ENCODE peak calls at places on chromosomes 7 and 10, in six cellular contexts. N is keratinocyte, D is astrocyte, V is adrenal gland, A is GM23338, Q is thoracic aorta. T is an unnamed sample. For H3K4me1, the result is how much of the 10 kb centered on the place peaks cover.

GRCh38 chr10:119006451-119007210 is 22.9 kb upstream of the NANOS1 start:
- DNase-seq in N (no peak), V (peak), Q (peak), A (no peak), D (peak), T (peak)

GRCh38 chr7:43869898-43870240 is 552 bp upstream of the MRPS24 start:
- DNase-seq in D (peak), N (peak), Q (no peak), V (peak), A (peak), T (peak)

GRCh38 chr7:94975316-94975715 is 67.9 kb downstream of the PPP1R9A start:
- DNase-seq in A (no peak), N (no peak), V (no peak), D (peak), Q (no peak), T (no peak)

GRCh38 chr7:156533964-156534363 is 106.6 kb upstream of the RNF32 start:
- DNase-seq in A (no peak), V (peak), D (no peak), N (no peak), Q (no peak), T (no peak)

GRCh38 chr10:12319085-12319484 is 30.3 kb upstream of the CAMK1D start:
- DNase-seq in D (no peak), Q (no peak), N (no peak), V (no peak), A (no peak), T (no peak)

GRCh38 chr10:132538790-132539421 is 1.3 kb downstream of the INPP5A start:
- DNase-seq in Q (no peak), N (no peak), D (no peak), A (no peak), V (no peak), T (no peak)

GRCh38 chr7:20514364-20514763 is 101.1 kb upstream of the ABCB5 start:
- DNase-seq in V (peak), N (peak), A (no peak), Q (no peak), D (peak), T (no peak)

GRCh38 chr7:133512560-133512959 is 259.7 kb downstream of the EXOC4 start:
- DNase-seq in D (peak), Q (no peak), A (no peak), N (no peak), V (no peak), T (no peak)

GRCh38 chr10:60101821-60102220 is 195.5 kb upstream of the CCDC6 start:
- DNase-seq in D (no peak), V (no peak), Q (no peak), A (peak), N (no peak), T (no peak)

GRCh38 chr10:119020627-119020946 is 8.9 kb upstream of the NANOS1 start:
- DNase-seq in D (peak), A (no peak), Q (no peak), N (no peak), V (peak), T (peak)

GRCh38 chr7:34313289-34313688 is 344.7 kb upstream of the NPSR1 start:
- DNase-seq in D (no peak), N (no peak), V (no peak), A (no peak), Q (no peak), T (no peak)

GRCh38 chr7:371779-372545 is 82.0 kb downstream of the FOXL3 start:
- DNase-seq in A (no peak), Q (no peak), N (no peak), V (peak), D (no peak), T (no peak)

GRCh38 chr10:132654121-132654571 is 116.6 kb downstream of the INPP5A start:
- DNase-seq in A (no peak), Q (no peak), N (no peak), V (no peak), D (no peak), T (no peak)

GRCh38 chr7:135169936-135170222 is 628 bp downstream of the CYREN start:
- DNase-seq in A (no peak), V (no peak), Q (no peak), D (no peak), N (no peak), T (no peak)

GRCh38 chr10:16967866-16968721 is 150.9 kb upstream of the RSU1 start:
- DNase-seq in A (peak), V (no peak), N (no peak), D (peak), Q (no peak), T (no peak)

GRCh38 chr10:74542077-74542476 is 284.3 kb upstream of the KAT6B start:
- DNase-seq in A (no peak), D (peak), N (no peak), Q (no peak), V (peak), T (no peak)

GRCh38 chr7:134031835-134032617 is 95.1 kb upstream of the LRGUK start:
- DNase-seq in N (no peak), D (no peak), A (no peak), V (no peak), Q (no peak), T (no peak)

GRCh38 chr7:99365318-99366141 is 9.0 kb upstream of the ARPC1B start:
- DNase-seq in A (peak), N (no peak), Q (no peak), D (no peak), V (no peak), T (no peak)

GRCh38 chr7:18354686-18355085 is 140.9 kb upstream of the HDAC9 start:
- DNase-seq in V (no peak), N (no peak), Q (no peak), A (no peak), D (peak), T (no peak)

GRCh38 chr10:278707-279106 is 143.5 kb downstream of the ZMYND11 start:
- DNase-seq in D (no peak), V (no peak), N (no peak), Q (no peak), A (no peak), T (no peak)

GRCh38 chr7:157584420-157584819 is 247.6 kb downstream of the DNAJB6 start:
- DNase-seq in D (no peak), Q (no peak), V (no peak), A (no peak), N (no peak), T (no peak)

GRCh38 chr10:11009471-11010308 is 8.0 kb upstream of the CELF2 start:
- DNase-seq in V (no peak), Q (no peak), D (peak), N (no peak), A (no peak), T (no peak)

GRCh38 chr10:5628798-5629788 is 37.3 kb downstream of the ASB13 start:
- DNase-seq in N (no peak), D (peak), A (no peak), V (no peak), Q (no peak), T (no peak)

GRCh38 chr10:52383088-52383487 is 69.0 kb downstream of the DKK1 start:
- DNase-seq in A (no peak), N (no peak), V (no peak), D (no peak), Q (no peak), T (no peak)

GRCh38 chr10:92814790-92815189 is 33.5 kb upstream of the EXOC6 start:
- DNase-seq in V (no peak), Q (no peak), N (no peak), A (no peak), D (no peak), T (no peak)

GRCh38 chr10:85607296-85607695 is 759.3 kb downstream of the GRID1 start:
- DNase-seq in A (no peak), V (no peak), Q (no peak), D (no peak), N (no peak), T (no peak)

GRCh38 chr7:92306153-92306552 is 60.4 kb downstream of the ANKIB1 start:
- DNase-seq in D (peak), A (no peak), N (no peak), V (no peak), Q (no peak), T (no peak)

GRCh38 chr10:79063661-79064490 is 4.9 kb upstream of the ZMIZ1 start:
- DNase-seq in A (no peak), N (no peak), D (no peak), Q (no peak), V (no peak), T (no peak)

GRCh38 chr7:134327896-134328295 is 11.2 kb upstream of the SLC35B4 start:
- DNase-seq in V (peak), N (no peak), D (peak), Q (no peak), A (peak), T (peak)

GRCh38 chr7:88218836-88219605 is 817 bp downstream of the SRI start:
- DNase-seq in Q (no peak), N (no peak), A (peak), V (peak), D (peak), T (peak)

GRCh38 chr7:115634633-115635032 is 395.9 kb downstream of the TFEC start:
- DNase-seq in V (no peak), A (no peak), N (no peak), D (no peak), Q (no peak), T (no peak)

GRCh38 chr10:17348111-17349008 is 106.0 kb downstream of the ST8SIA6 start:
- DNase-seq in V (peak), A (peak), D (peak), N (peak), Q (peak), T (no peak)

GRCh38 chr7:136870799-136871487 is 2.5 kb downstream of the CHRM2 start:
- DNase-seq in Q (no peak), N (no peak), V (no peak), D (peak), A (peak), T (no peak)

GRCh38 chr7:2777898-2778535 is 66.1 kb downstream of the GNA12 start:
- DNase-seq in N (no peak), A (no peak), Q (no peak), D (no peak), V (no peak), T (no peak)

GRCh38 chr7:15411019-15411418 is 150.8 kb downstream of the AGMO start:
- DNase-seq in D (no peak), Q (no peak), A (no peak), V (no peak), N (no peak), T (no peak)

GRCh38 chr10:29957887-29958330 is 101.5 kb downstream of the JCAD start:
- DNase-seq in N (no peak), V (peak), D (peak), A (no peak), Q (peak), T (peak)

GRCh38 chr10:111835562-111835961 is 348.0 kb downstream of the GPAM start:
- DNase-seq in D (peak), V (no peak), N (no peak), Q (no peak), A (no peak), T (no peak)

GRCh38 chr10:3685385-3685784 is 99.6 kb downstream of the KLF6 start:
- DNase-seq in Q (no peak), A (no peak), N (no peak), V (no peak), D (no peak), T (no peak)
- H3K27ac ChIP-seq in Q (no peak), A (no peak), N (no peak), V (no peak), D (no peak), T (no peak)

GRCh38 chr7:17307033-17307432 is 8.6 kb downstream of the AHR start:
- DNase-seq in N (no peak), Q (no peak), D (no peak), A (no peak), V (peak), T (no peak)

GRCh38 chr7:17307558-17307957 is 9.1 kb downstream of the AHR start:
- DNase-seq in A (no peak), Q (no peak), D (no peak), V (no peak), N (no peak), T (no peak)

GRCh38 chr7:17305387-17306171 is 7.1 kb downstream of the AHR start:
- DNase-seq in D (no peak), Q (no peak), N (no peak), V (no peak), A (no peak), T (no peak)

GRCh38 chr7:17304926-17305325 is 6.5 kb downstream of the AHR start:
- DNase-seq in A (no peak), V (peak), D (peak), N (peak), Q (no peak), T (no peak)

DNA sequence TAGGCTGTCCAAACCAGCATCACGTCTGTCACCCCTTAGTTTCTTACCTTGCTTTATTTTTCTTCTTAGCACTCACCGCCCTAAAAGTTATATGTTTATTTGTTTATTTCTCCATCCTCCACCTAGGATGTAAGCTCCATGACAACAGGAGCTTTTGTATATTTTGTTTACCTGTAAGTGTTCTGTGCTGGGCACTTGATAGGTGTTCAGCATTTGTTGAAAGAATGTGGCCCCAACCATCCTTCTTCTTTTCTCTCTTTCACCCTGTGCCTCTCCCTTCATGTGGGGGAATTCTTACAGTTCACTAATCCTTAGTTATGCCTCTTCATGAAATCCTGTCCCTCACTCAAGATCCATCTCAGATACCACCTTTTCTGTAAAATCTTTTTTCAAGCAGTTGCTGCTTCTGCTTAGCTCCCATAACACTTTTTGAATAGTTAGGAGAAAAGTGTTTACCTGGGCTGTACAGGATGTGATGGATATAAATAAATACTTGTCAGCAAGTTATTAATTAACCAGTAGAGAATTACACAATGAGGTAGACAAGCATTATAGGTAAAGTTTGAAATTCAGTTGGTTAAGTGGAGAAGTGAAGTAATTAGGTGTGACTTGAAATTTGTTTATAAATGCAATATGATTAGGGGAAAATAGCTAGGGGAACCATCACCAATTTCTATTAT is 9.7 kb downstream of the AHR start:
- DNase-seq in V (no peak), D (no peak), N (no peak), Q (no peak), A (peak), T (no peak)
- H3K4me1 ChIP-seq in V (half or more), D (under half), N (under half), Q (half or more), A (half or more), T (under half)

GRCh38 chr10:83806716-83807115 is 332.6 kb upstream of the GHITM start:
- DNase-seq in Q (no peak), A (no peak), V (no peak), N (no peak), D (no peak), T (no peak)

GRCh38 chr10:83801983-83802382 is 337.3 kb upstream of the GHITM start:
- DNase-seq in D (no peak), A (peak), N (no peak), Q (no peak), V (no peak), T (no peak)
- TF ChIP-seq CTCF in D (no peak), A (peak), N (peak), Q (no peak), V (no peak), T (no peak)

DNA sequence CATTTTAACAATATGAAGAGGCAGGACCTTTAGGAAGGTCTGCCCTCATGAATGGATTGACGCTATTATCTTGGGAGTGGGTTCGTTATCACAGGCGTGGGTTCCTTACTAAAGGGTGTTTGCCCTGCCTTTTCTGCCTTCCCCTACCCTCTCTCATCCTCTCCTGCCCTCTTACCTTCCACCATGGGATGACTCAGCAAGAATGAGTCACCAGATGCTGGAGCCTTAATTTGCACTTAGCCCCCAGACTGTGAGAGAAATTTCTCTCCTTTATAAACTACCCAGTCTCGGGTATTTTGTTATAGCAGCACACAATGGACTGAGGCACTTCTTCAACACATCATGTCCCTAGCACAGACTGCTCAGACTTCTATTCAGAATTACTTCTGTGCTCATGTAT is 31.4 kb upstream of the ZNF32 start:
- DNase-seq in Q (no peak), V (no peak), N (no peak), A (no peak), D (peak), T (no peak)
- H3K27ac ChIP-seq in Q (no peak), V (no peak), N (no peak), A (no peak), D (no peak), T (no peak)

GRCh38 chr7:45133877-45134276 is 22.4 kb upstream of the TBRG4 start:
- DNase-seq in N (no peak), Q (no peak), D (no peak), V (no peak), A (no peak), T (no peak)

GRCh38 chr7:45131891-45132290 is 20.4 kb upstream of the TBRG4 start:
- DNase-seq in A (no peak), V (no peak), N (no peak), D (no peak), Q (no peak), T (no peak)

GRCh38 chr7:45130910-45131309 is 19.4 kb upstream of the TBRG4 start:
- DNase-seq in N (no peak), V (no peak), D (no peak), A (no peak), Q (no peak), T (no peak)

GRCh38 chr7:45133352-45133751 is 21.9 kb upstream of the TBRG4 start:
- DNase-seq in V (no peak), A (no peak), N (no peak), D (no peak), Q (no peak), T (no peak)

DNA sequence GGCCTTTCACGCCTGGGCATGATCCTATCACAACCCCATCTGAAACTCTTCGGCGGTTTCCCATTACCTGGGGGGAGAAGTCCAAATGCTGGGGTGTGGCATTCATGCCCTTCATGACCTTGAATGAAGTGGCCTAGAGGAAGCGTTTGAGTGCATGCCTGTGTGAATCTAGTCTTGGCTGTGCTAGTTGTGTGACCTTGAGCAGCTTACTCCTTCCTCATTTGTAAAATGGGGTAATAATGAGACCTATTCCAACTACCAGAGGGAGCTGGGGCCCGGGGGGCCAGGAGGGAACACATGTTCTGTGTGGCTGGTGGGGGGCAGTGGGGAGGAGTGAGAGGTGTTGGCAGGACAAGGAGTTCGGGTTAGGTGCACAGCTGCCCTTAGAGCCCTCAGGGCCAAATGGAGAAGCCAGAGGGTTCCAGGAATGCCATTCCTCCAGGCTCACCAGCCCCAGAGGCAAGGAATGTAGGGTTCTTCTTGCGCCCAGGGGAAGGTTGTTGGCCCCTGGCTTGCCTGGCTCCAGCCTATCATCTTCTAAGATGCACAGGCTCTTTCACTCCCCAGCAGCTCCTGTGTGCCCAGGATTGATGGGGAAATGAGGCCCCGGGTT is 21.3 kb upstream of the TBRG4 start:
- DNase-seq in Q (no peak), A (no peak), N (no peak), V (no peak), D (no peak), T (no peak)
- H3K4me1 ChIP-seq in Q (under half), A (under half), N (under half), V (under half), D (under half), T (under half)

DNA sequence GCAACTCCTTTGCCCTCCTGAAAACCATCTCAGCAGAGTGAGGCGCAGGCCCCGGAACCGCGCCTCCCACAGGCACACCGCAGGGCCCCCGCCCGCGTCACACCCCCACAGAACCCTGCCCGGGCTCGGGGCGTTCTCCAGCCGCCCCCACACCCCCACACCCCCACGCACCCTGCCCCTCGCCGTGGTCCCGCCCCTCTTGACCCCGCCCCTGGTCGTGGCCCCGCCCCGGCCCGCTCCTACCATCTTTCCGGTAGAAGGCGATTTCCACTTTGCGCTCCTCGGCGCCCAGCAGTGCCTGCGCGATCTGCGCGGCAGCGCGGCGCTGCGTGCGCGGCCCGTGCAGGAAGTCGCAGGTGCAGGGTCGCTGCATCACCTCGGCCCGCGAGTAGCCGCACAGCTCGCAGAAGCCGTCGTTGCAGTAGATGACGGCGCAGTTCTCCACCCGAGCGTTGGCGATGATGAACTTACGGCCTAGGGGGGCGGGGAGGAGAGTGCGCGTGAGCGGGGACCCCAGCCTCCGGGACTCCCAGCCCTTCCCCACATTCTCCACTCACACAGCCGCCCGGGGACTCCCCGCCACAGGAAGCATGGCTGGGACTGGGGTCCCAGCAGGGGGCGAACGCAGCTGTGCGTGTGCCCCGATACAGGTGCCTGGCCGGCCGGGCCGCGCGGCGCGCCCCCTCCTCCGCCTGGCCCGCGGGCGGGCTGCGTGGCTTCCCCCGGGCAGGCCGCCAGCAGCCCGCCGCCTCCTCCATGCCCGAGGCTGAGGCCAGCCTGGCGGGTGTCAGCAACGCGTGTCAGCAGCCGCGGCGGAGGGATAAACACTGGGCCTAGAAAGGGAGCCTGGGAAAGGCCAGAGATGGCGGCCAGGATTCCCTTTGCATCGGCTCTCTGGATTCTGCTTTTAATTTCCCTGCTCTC is 3.4 kb downstream of the KCNH2 start:
- DNase-seq in Q (no peak), V (no peak), N (no peak), D (no peak), A (peak), T (no peak)
- TF ChIP-seq CTCF in Q (no peak), V (peak), N (no peak), D (no peak), A (peak), T (no peak)

T was measured in gastrocnemius medialis.